ENCODE peak calls at places on chromosome 12, in seven cellular contexts. One of them, this sample, is unnamed. For H3K4me1 and H3K36me3, the result is how much of the 10 kb centered on the place peaks cover.

GRCh38 chr12:122471324-122472226 is 29.2 kb downstream of the ZCCHC8 start:
- DNase-seq in GM23338: peak
- DNase-seq in aorta: no peak
- DNase-seq in tibial artery: no peak
- DNase-seq in CD8-positive, alpha-beta memory T cell: peak
- DNase-seq in colonic mucosa: no peak
- DNase-seq in mucosa of descending colon: no peak
- DNase-seq in this sample: no peak

GRCh38 chr12:86134571-86134970 is 121.6 kb downstream of the MGAT4C start:
- DNase-seq in mucosa of descending colon: no peak
- DNase-seq in colonic mucosa: no peak
- DNase-seq in tibial artery: no peak
- DNase-seq in GM23338: no peak
- DNase-seq in CD8-positive, alpha-beta memory T cell: no peak
- DNase-seq in aorta: no peak
- DNase-seq in this sample: no peak

GRCh38 chr12:113664224-113664681 is 192.6 kb upstream of the LHX5 start:
- DNase-seq in colonic mucosa: no peak
- DNase-seq in GM23338: no peak
- DNase-seq in CD8-positive, alpha-beta memory T cell: no peak
- DNase-seq in aorta: no peak
- DNase-seq in tibial artery: no peak
- DNase-seq in mucosa of descending colon: no peak
- DNase-seq in this sample: no peak

GRCh38 chr12:31033681-31034080 is 40.0 kb upstream of the DDX11 start:
- DNase-seq in GM23338: no peak
- DNase-seq in mucosa of descending colon: no peak
- DNase-seq in CD8-positive, alpha-beta memory T cell: no peak
- DNase-seq in colonic mucosa: no peak
- DNase-seq in aorta: no peak
- DNase-seq in tibial artery: no peak
- DNase-seq in this sample: no peak

GRCh38 chr12:46659032-46659703 is 166.6 kb downstream of the SLC38A4 start:
- DNase-seq in colonic mucosa: no peak
- DNase-seq in tibial artery: no peak
- DNase-seq in aorta: no peak
- DNase-seq in CD8-positive, alpha-beta memory T cell: no peak
- DNase-seq in GM23338: no peak
- DNase-seq in mucosa of descending colon: no peak
- DNase-seq in this sample: no peak

GRCh38 chr12:42790761-42791151 is 201.2 kb upstream of the PRICKLE1 start:
- DNase-seq in mucosa of descending colon: no peak
- DNase-seq in colonic mucosa: no peak
- DNase-seq in CD8-positive, alpha-beta memory T cell: no peak
- DNase-seq in tibial artery: no peak
- DNase-seq in aorta: no peak
- DNase-seq in GM23338: no peak
- DNase-seq in this sample: no peak

GRCh38 chr12:108890208-108890607 is 10.3 kb downstream of the DAO start:
- DNase-seq in colonic mucosa: no peak
- DNase-seq in tibial artery: no peak
- DNase-seq in GM23338: peak
- DNase-seq in CD8-positive, alpha-beta memory T cell: no peak
- DNase-seq in mucosa of descending colon: no peak
- DNase-seq in aorta: no peak
- DNase-seq in this sample: no peak

GRCh38 chr12:64083285-64084210 is 138.5 kb downstream of the KICS2 start:
- DNase-seq in GM23338: no peak
- DNase-seq in tibial artery: peak
- DNase-seq in aorta: no peak
- DNase-seq in CD8-positive, alpha-beta memory T cell: no peak
- DNase-seq in colonic mucosa: peak
- DNase-seq in mucosa of descending colon: peak
- DNase-seq in this sample: peak

GRCh38 chr12:5872745-5873144 is 72.3 kb downstream of the ANO2 start:
- DNase-seq in mucosa of descending colon: no peak
- DNase-seq in GM23338: peak
- DNase-seq in tibial artery: no peak
- DNase-seq in CD8-positive, alpha-beta memory T cell: no peak
- DNase-seq in aorta: no peak
- DNase-seq in colonic mucosa: no peak
- DNase-seq in this sample: no peak

DNA sequence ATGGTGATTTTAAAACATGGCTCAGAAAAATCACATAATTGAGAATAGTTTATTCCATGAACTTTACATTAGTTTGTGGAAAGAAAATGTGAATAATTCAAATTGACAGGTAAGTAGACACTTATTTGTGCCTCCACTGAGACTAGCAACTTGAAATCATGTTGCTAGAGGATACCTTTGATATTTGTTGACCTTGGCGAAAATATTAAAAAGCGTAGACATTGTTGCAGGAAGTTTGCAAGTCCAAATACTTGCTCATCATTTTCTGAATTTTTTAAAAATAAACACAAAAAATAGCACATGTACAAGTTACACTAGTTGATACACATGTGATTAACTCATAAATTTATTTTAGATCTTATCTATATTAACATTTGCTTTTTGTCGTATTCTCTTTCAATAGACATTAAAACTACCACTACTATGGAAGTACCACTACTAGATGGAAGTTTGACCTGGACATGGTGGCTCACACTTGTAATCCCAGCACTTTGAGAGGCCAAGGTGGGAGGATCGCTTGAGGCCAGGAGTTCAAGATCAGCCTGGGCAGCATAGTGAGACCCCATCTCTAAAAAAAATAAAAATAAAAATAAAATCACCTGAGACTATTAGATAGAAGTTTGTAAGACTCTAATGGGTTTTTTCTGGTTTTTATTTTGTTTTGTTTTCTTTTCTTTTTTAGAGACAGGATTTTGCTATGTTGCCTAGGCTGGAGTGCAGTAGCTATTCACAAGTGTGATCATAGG is 24.3 kb downstream of the VEZT start:
- DNase-seq in mucosa of descending colon: no peak
- DNase-seq in aorta: no peak
- DNase-seq in colonic mucosa: no peak
- DNase-seq in GM23338: no peak
- DNase-seq in tibial artery: no peak
- DNase-seq in CD8-positive, alpha-beta memory T cell: no peak
- DNase-seq in this sample: no peak
- H3K4me1 ChIP-seq in mucosa of descending colon: under half
- H3K4me1 ChIP-seq in aorta: under half
- H3K4me1 ChIP-seq in colonic mucosa: under half
- H3K4me1 ChIP-seq in GM23338: under half
- H3K4me1 ChIP-seq in tibial artery: under half
- H3K4me1 ChIP-seq in CD8-positive, alpha-beta memory T cell: under half
- H3K4me1 ChIP-seq in this sample: under half

GRCh38 chr12:78878447-78878846 is 13.9 kb downstream of the SYT1 start:
- DNase-seq in aorta: no peak
- DNase-seq in mucosa of descending colon: no peak
- DNase-seq in GM23338: no peak
- DNase-seq in tibial artery: no peak
- DNase-seq in colonic mucosa: no peak
- DNase-seq in CD8-positive, alpha-beta memory T cell: no peak
- DNase-seq in this sample: no peak
- H3K36me3 ChIP-seq in aorta: under half
- H3K36me3 ChIP-seq in mucosa of descending colon: under half
- H3K36me3 ChIP-seq in GM23338: under half
- H3K36me3 ChIP-seq in tibial artery: under half
- H3K36me3 ChIP-seq in colonic mucosa: under half
- H3K36me3 ChIP-seq in CD8-positive, alpha-beta memory T cell: under half
- H3K36me3 ChIP-seq in this sample: under half

GRCh38 chr12:93789767-93790166 is 112.6 kb downstream of the CRADD start:
- DNase-seq in aorta: no peak
- DNase-seq in mucosa of descending colon: no peak
- DNase-seq in GM23338: no peak
- DNase-seq in colonic mucosa: no peak
- DNase-seq in CD8-positive, alpha-beta memory T cell: no peak
- DNase-seq in tibial artery: no peak
- DNase-seq in this sample: no peak

GRCh38 chr12:93785262-93786010 is 108.3 kb downstream of the CRADD start:
- DNase-seq in mucosa of descending colon: no peak
- DNase-seq in tibial artery: peak
- DNase-seq in GM23338: peak
- DNase-seq in colonic mucosa: no peak
- DNase-seq in CD8-positive, alpha-beta memory T cell: peak
- DNase-seq in aorta: no peak
- DNase-seq in this sample: peak

GRCh38 chr12:93784339-93785086 is 107.3 kb downstream of the CRADD start:
- DNase-seq in GM23338: no peak
- DNase-seq in colonic mucosa: no peak
- DNase-seq in tibial artery: peak
- DNase-seq in CD8-positive, alpha-beta memory T cell: peak
- DNase-seq in mucosa of descending colon: no peak
- DNase-seq in aorta: no peak
- DNase-seq in this sample: no peak

GRCh38 chr12:93788853-93789252 is 111.7 kb downstream of the CRADD start:
- DNase-seq in CD8-positive, alpha-beta memory T cell: no peak
- DNase-seq in GM23338: no peak
- DNase-seq in colonic mucosa: no peak
- DNase-seq in aorta: no peak
- DNase-seq in mucosa of descending colon: no peak
- DNase-seq in tibial artery: no peak
- DNase-seq in this sample: no peak

DNA sequence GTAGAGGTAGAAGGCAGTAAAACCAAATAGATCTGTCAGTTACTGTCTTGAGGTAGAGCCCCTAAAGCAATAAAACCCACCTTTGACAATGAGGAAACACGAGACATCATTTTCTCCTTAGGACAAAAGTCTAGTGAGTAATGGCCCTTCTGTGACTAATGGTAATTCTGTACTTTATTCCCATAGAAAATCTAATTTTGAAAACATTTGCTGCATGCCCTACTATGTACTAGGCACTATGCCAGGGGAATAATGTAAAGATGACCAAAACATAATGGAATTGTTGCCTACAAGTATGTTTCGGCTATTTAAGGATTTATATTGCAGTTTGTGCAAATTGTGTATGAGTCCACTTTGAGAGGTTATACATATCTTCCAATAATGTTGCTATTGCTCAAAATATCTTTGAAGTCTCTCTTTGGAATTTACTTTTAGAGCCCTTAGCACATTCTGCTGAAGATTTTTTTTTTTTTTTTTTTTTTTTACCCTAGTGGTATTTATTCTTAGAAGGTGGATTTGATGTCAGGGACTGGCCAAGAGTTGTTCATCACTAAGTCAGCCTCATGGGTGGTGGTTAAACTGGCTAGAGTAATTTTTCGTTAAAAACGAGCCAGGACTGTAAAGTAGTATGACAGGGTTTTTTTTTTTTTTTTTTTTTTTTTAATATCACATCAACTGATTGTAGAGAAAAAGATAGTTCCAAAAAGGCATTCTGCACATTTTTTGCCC is 109.7 kb downstream of the CRADD start:
- DNase-seq in colonic mucosa: no peak
- DNase-seq in GM23338: no peak
- DNase-seq in aorta: no peak
- DNase-seq in tibial artery: no peak
- DNase-seq in CD8-positive, alpha-beta memory T cell: no peak
- DNase-seq in mucosa of descending colon: no peak
- DNase-seq in this sample: no peak
- H3K4me1 ChIP-seq in colonic mucosa: under half
- H3K4me1 ChIP-seq in GM23338: under half
- H3K4me1 ChIP-seq in aorta: under half
- H3K4me1 ChIP-seq in tibial artery: under half
- H3K4me1 ChIP-seq in CD8-positive, alpha-beta memory T cell: under half
- H3K4me1 ChIP-seq in mucosa of descending colon: under half
- H3K4me1 ChIP-seq in this sample: under half

DNA sequence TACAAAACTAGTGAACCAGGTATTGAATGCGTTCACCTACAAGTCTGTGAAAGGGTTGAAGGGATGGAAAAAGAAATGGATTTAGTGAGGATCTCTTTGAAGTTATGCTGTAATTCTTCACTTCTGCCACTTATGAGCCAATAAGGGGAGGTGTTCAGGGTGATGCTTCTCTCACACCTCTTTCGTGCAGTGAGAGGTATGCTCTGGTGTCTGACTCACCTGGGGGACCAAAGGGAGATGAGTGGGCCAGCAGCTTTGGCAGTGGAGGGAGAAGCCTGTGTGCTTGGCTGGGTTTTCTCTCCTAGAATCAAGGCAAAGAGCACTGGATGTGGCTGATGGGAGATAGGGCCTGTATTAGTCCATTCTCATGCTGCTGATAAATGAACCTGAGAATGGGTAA is 45.4 kb downstream of the E2F7 start:
- DNase-seq in aorta: no peak
- DNase-seq in tibial artery: no peak
- DNase-seq in mucosa of descending colon: no peak
- DNase-seq in CD8-positive, alpha-beta memory T cell: no peak
- DNase-seq in GM23338: no peak
- DNase-seq in colonic mucosa: no peak
- DNase-seq in this sample: no peak
- H3K36me3 ChIP-seq in aorta: under half
- H3K36me3 ChIP-seq in tibial artery: under half
- H3K36me3 ChIP-seq in mucosa of descending colon: under half
- H3K36me3 ChIP-seq in CD8-positive, alpha-beta memory T cell: under half
- H3K36me3 ChIP-seq in GM23338: under half
- H3K36me3 ChIP-seq in colonic mucosa: under half
- H3K36me3 ChIP-seq in this sample: under half

GRCh38 chr12:100243137-100243536 is 23.7 kb downstream of the DEPDC4 start:
- DNase-seq in aorta: no peak
- DNase-seq in colonic mucosa: no peak
- DNase-seq in mucosa of descending colon: no peak
- DNase-seq in tibial artery: no peak
- DNase-seq in GM23338: no peak
- DNase-seq in CD8-positive, alpha-beta memory T cell: no peak
- DNase-seq in this sample: no peak
- H3K4me1 ChIP-seq in aorta: under half
- H3K4me1 ChIP-seq in colonic mucosa: under half
- H3K4me1 ChIP-seq in mucosa of descending colon: under half
- H3K4me1 ChIP-seq in tibial artery: under half
- H3K4me1 ChIP-seq in GM23338: under half
- H3K4me1 ChIP-seq in CD8-positive, alpha-beta memory T cell: under half
- H3K4me1 ChIP-seq in this sample: under half

GRCh38 chr12:71872999-71873398 is 33.4 kb downstream of the TBC1D15 start:
- DNase-seq in GM23338: no peak
- DNase-seq in aorta: no peak
- DNase-seq in mucosa of descending colon: no peak
- DNase-seq in tibial artery: no peak
- DNase-seq in CD8-positive, alpha-beta memory T cell: no peak
- DNase-seq in colonic mucosa: no peak
- DNase-seq in this sample: no peak
- H3K36me3 ChIP-seq in GM23338: under half
- H3K36me3 ChIP-seq in aorta: under half
- H3K36me3 ChIP-seq in mucosa of descending colon: under half
- H3K36me3 ChIP-seq in tibial artery: under half
- H3K36me3 ChIP-seq in CD8-positive, alpha-beta memory T cell: under half
- H3K36me3 ChIP-seq in colonic mucosa: under half
- H3K36me3 ChIP-seq in this sample: under half

GRCh38 chr12:52202361-52203078 is 10.7 kb upstream of the KRT80 start:
- DNase-seq in CD8-positive, alpha-beta memory T cell: no peak
- DNase-seq in GM23338: peak
- DNase-seq in mucosa of descending colon: peak
- DNase-seq in tibial artery: peak
- DNase-seq in colonic mucosa: no peak
- DNase-seq in aorta: peak
- DNase-seq in this sample: no peak
- H3K4me1 ChIP-seq in CD8-positive, alpha-beta memory T cell: under half
- H3K4me1 ChIP-seq in GM23338: under half
- H3K4me1 ChIP-seq in mucosa of descending colon: under half
- H3K4me1 ChIP-seq in tibial artery: under half
- H3K4me1 ChIP-seq in colonic mucosa: under half
- H3K4me1 ChIP-seq in aorta: under half
- H3K4me1 ChIP-seq in this sample: under half